ENCODE peak calls at places on chromosomes 6 and 20, in five cellular contexts. Z is GM03348, U is transverse colon, W is AG10803, G is NCI-H748 treated with DMSO at 0.1 percent for 48 hours. T is an unnamed sample.
A peak's percentile ranks its signal among the peaks of the same experiment; 100 is the strongest.

GRCh38 chr6:42446370-42446769 is 5.4 kb downstream of the TRERF1 start:
- DNase-seq in Z (no peak), U (no peak), W (no peak), G (no peak), T (no peak)

GRCh38 chr6:13098808-13099570 is 229.3 kb downstream of the TBC1D7 start:
- DNase-seq in Z (no peak), U (no peak), W (no peak), G (no peak), T (no peak)

GRCh38 chr6:169798764-169799473 is 47.5 kb downstream of the ERMARD start:
- DNase-seq in Z (no peak), U (no peak), W (no peak), G (no peak), T (no peak)

GRCh38 chr6:63372951-63373533 is 53.3 kb upstream of the LGSN start:
- DNase-seq in Z (no peak), U (no peak), W (no peak), G (no peak), T (no peak)

GRCh38 chr20:25390538-25391528 is at the start of gene ABHD12:
- DNase-seq in Z (peak; percentile 99), U (peak; percentile 98), W (peak; percentile 97), G (peak; percentile 94), T (peak; percentile 91)

GRCh38 chr6:100466410-100467143 is 1.9 kb upstream of the SIM1 start:
- DNase-seq in Z (no peak), U (no peak), W (no peak), G (peak; percentile 80), T (no peak)

GRCh38 chr6:107540465-107540857 is 50.5 kb downstream of the SOBP start:
- DNase-seq in Z (no peak), U (no peak), W (no peak), G (peak; percentile 42), T (peak; percentile 38)

GRCh38 chr6:10800810-10801209 is 37.5 kb downstream of the MAK start:
- DNase-seq in Z (no peak), U (no peak), W (no peak), G (no peak), T (no peak)

GRCh38 chr6:44301106-44301505 is 12.0 kb downstream of the AARS2 start:
- DNase-seq in Z (no peak), U (no peak), W (no peak), G (no peak), T (no peak)

GRCh38 chr6:45423111-45423900 is 45.6 kb upstream of the SUPT3H start:
- DNase-seq in Z (peak; percentile 76), U (peak; percentile 33), W (peak; percentile 33), G (no peak), T (no peak)

GRCh38 chr6:134724653-134725340 is 225.1 kb downstream of the ALDH8A1 start:
- DNase-seq in Z (no peak), U (no peak), W (no peak), G (no peak), T (no peak)

GRCh38 chr6:118618676-118619377 is 32.6 kb downstream of the CEP85L start:
- DNase-seq in Z (peak; percentile 66), U (peak; percentile 68), W (peak; percentile 20), G (peak; percentile 23), T (no peak)

GRCh38 chr20:839626-840025 is 6.1 kb downstream of the FAM110A start:
- DNase-seq in Z (no peak), U (no peak), W (no peak), G (no peak), T (no peak)